ENCODE peak calls at places on chromosomes 3 and 15, in six cellular contexts. One of them, this sample, is unnamed. For H3K27me3 and H3K9me3, the result is how much of the 10 kb centered on the place peaks cover.

GRCh38 chr3:74661672-74662071 is 47.2 kb upstream of the CNTN3 start:
- DNase-seq in ascending aorta: no peak
- DNase-seq in cardiac muscle cell: no peak
- DNase-seq in heart left ventricle: no peak
- DNase-seq in sigmoid colon: no peak
- DNase-seq in fibroblast of lung: no peak
- DNase-seq in this sample: no peak

GRCh38 chr3:157347577-157348303 is 88.9 kb upstream of the PTX3 start:
- DNase-seq in ascending aorta: no peak
- DNase-seq in cardiac muscle cell: peak
- DNase-seq in heart left ventricle: no peak
- DNase-seq in sigmoid colon: no peak
- DNase-seq in fibroblast of lung: no peak
- DNase-seq in this sample: no peak

GRCh38 chr15:100732359-100733055 is 130.1 kb downstream of the ASB7 start:
- DNase-seq in ascending aorta: no peak
- DNase-seq in cardiac muscle cell: no peak
- DNase-seq in heart left ventricle: no peak
- DNase-seq in sigmoid colon: no peak
- DNase-seq in fibroblast of lung: peak
- DNase-seq in this sample: no peak

GRCh38 chr3:66404246-66404645 is 96.6 kb downstream of the LRIG1 start:
- DNase-seq in ascending aorta: peak
- DNase-seq in cardiac muscle cell: no peak
- DNase-seq in heart left ventricle: no peak
- DNase-seq in sigmoid colon: peak
- DNase-seq in fibroblast of lung: no peak
- DNase-seq in this sample: no peak

GRCh38 chr3:39064646-39065045 is 12.8 kb downstream of the WDR48 start:
- DNase-seq in ascending aorta: no peak
- DNase-seq in cardiac muscle cell: no peak
- DNase-seq in heart left ventricle: no peak
- DNase-seq in sigmoid colon: no peak
- DNase-seq in fibroblast of lung: peak
- DNase-seq in this sample: no peak

GRCh38 chr3:75782506-75782905 is 2.8 kb downstream of the ZNF717 start:
- DNase-seq in ascending aorta: no peak
- DNase-seq in cardiac muscle cell: no peak
- DNase-seq in heart left ventricle: no peak
- DNase-seq in sigmoid colon: no peak
- DNase-seq in fibroblast of lung: no peak
- DNase-seq in this sample: no peak

GRCh38 chr15:86571873-86572272 is 492.2 kb downstream of the AGBL1 start:
- DNase-seq in ascending aorta: no peak
- DNase-seq in cardiac muscle cell: no peak
- DNase-seq in heart left ventricle: no peak
- DNase-seq in sigmoid colon: no peak
- DNase-seq in fibroblast of lung: no peak
- DNase-seq in this sample: no peak

GRCh38 chr3:177447938-177448337 is 250.7 kb upstream of the TBL1XR1 start:
- DNase-seq in ascending aorta: no peak
- DNase-seq in cardiac muscle cell: no peak
- DNase-seq in heart left ventricle: no peak
- DNase-seq in sigmoid colon: peak
- DNase-seq in fibroblast of lung: no peak
- DNase-seq in this sample: no peak

GRCh38 chr15:41022487-41023090 is 69.3 kb downstream of the CHAC1 start:
- DNase-seq in ascending aorta: peak
- DNase-seq in cardiac muscle cell: peak
- DNase-seq in heart left ventricle: peak
- DNase-seq in sigmoid colon: no peak
- DNase-seq in fibroblast of lung: peak
- DNase-seq in this sample: peak

GRCh38 chr15:89116404-89116803 is 28.1 kb downstream of the ABHD2 start:
- DNase-seq in ascending aorta: no peak
- DNase-seq in cardiac muscle cell: no peak
- DNase-seq in heart left ventricle: no peak
- DNase-seq in sigmoid colon: no peak
- DNase-seq in fibroblast of lung: peak
- DNase-seq in this sample: no peak

GRCh38 chr3:13706451-13706850 is 157.5 kb downstream of the FBLN2 start:
- DNase-seq in ascending aorta: peak
- DNase-seq in cardiac muscle cell: no peak
- DNase-seq in heart left ventricle: no peak
- DNase-seq in sigmoid colon: peak
- DNase-seq in fibroblast of lung: no peak
- DNase-seq in this sample: no peak

GRCh38 chr15:48940508-48940907 is 23.2 kb downstream of the SHC4 start:
- DNase-seq in ascending aorta: no peak
- DNase-seq in cardiac muscle cell: peak
- DNase-seq in heart left ventricle: no peak
- DNase-seq in sigmoid colon: no peak
- DNase-seq in fibroblast of lung: peak
- DNase-seq in this sample: peak

GRCh38 chr3:73622135-73622534 is 2.6 kb downstream of the PDZRN3 start:
- DNase-seq in ascending aorta: peak
- DNase-seq in cardiac muscle cell: peak
- DNase-seq in heart left ventricle: peak
- DNase-seq in sigmoid colon: peak
- DNase-seq in fibroblast of lung: no peak
- DNase-seq in this sample: no peak

GRCh38 chr3:179495483-179495882 is 44.2 kb upstream of the GNB4 start:
- DNase-seq in ascending aorta: no peak
- DNase-seq in cardiac muscle cell: no peak
- DNase-seq in heart left ventricle: no peak
- DNase-seq in sigmoid colon: no peak
- DNase-seq in fibroblast of lung: no peak
- DNase-seq in this sample: no peak

GRCh38 chr3:194046995-194047681 is 88.8 kb upstream of the HES1 start:
- DNase-seq in ascending aorta: peak
- DNase-seq in cardiac muscle cell: no peak
- DNase-seq in heart left ventricle: peak
- DNase-seq in sigmoid colon: peak
- DNase-seq in fibroblast of lung: no peak
- DNase-seq in this sample: no peak

GRCh38 chr3:51245871-51246270 is 139.2 kb upstream of the MANF start:
- DNase-seq in ascending aorta: no peak
- DNase-seq in cardiac muscle cell: no peak
- DNase-seq in heart left ventricle: no peak
- DNase-seq in sigmoid colon: no peak
- DNase-seq in fibroblast of lung: no peak
- DNase-seq in this sample: no peak

GRCh38 chr3:167653750-167654149 is at the start of gene WDR49:
- DNase-seq in ascending aorta: no peak
- DNase-seq in cardiac muscle cell: no peak
- DNase-seq in heart left ventricle: no peak
- DNase-seq in sigmoid colon: no peak
- DNase-seq in fibroblast of lung: peak
- DNase-seq in this sample: no peak

GRCh38 chr3:47443611-47443995 is 32.1 kb downstream of the SCAP start:
- DNase-seq in ascending aorta: no peak
- DNase-seq in cardiac muscle cell: no peak
- DNase-seq in heart left ventricle: no peak
- DNase-seq in sigmoid colon: no peak
- DNase-seq in fibroblast of lung: no peak
- DNase-seq in this sample: no peak

GRCh38 chr3:129597087-129597791 is 9.2 kb downstream of the PLXND1 start:
- DNase-seq in ascending aorta: no peak
- DNase-seq in cardiac muscle cell: peak
- DNase-seq in heart left ventricle: peak
- DNase-seq in sigmoid colon: no peak
- DNase-seq in fibroblast of lung: peak
- DNase-seq in this sample: no peak

GRCh38 chr15:57697588-57697987 is 8.9 kb upstream of the POLR2M start:
- DNase-seq in ascending aorta: peak
- DNase-seq in cardiac muscle cell: peak
- DNase-seq in heart left ventricle: no peak
- DNase-seq in sigmoid colon: no peak
- DNase-seq in fibroblast of lung: peak
- DNase-seq in this sample: no peak

GRCh38 chr3:24769918-24770317 is 275.3 kb upstream of the THRB start:
- DNase-seq in ascending aorta: no peak
- DNase-seq in cardiac muscle cell: no peak
- DNase-seq in heart left ventricle: no peak
- DNase-seq in sigmoid colon: no peak
- DNase-seq in fibroblast of lung: no peak
- DNase-seq in this sample: no peak

GRCh38 chr3:51343918-51344687 is 41.0 kb upstream of the MANF start:
- DNase-seq in ascending aorta: peak
- DNase-seq in cardiac muscle cell: peak
- DNase-seq in heart left ventricle: no peak
- DNase-seq in sigmoid colon: peak
- DNase-seq in fibroblast of lung: peak
- DNase-seq in this sample: peak

GRCh38 chr3:108178676-108179075 is 43.5 kb downstream of the IFT57 start:
- DNase-seq in ascending aorta: no peak
- DNase-seq in cardiac muscle cell: peak
- DNase-seq in heart left ventricle: no peak
- DNase-seq in sigmoid colon: no peak
- DNase-seq in fibroblast of lung: peak
- DNase-seq in this sample: no peak

GRCh38 chr3:128076465-128076782 is 24.2 kb downstream of the SEC61A1 start:
- DNase-seq in ascending aorta: no peak
- DNase-seq in cardiac muscle cell: no peak
- DNase-seq in heart left ventricle: no peak
- DNase-seq in sigmoid colon: peak
- DNase-seq in fibroblast of lung: no peak
- DNase-seq in this sample: no peak

GRCh38 chr3:169548194-169548593 is 115.3 kb downstream of the MECOM start:
- DNase-seq in ascending aorta: no peak
- DNase-seq in cardiac muscle cell: peak
- DNase-seq in heart left ventricle: no peak
- DNase-seq in sigmoid colon: no peak
- DNase-seq in fibroblast of lung: peak
- DNase-seq in this sample: no peak

GRCh38 chr15:29124581-29125381 is 144.8 kb downstream of the NSMCE3 start:
- DNase-seq in ascending aorta: no peak
- DNase-seq in cardiac muscle cell: peak
- DNase-seq in heart left ventricle: no peak
- DNase-seq in sigmoid colon: peak
- DNase-seq in fibroblast of lung: peak
- DNase-seq in this sample: no peak

GRCh38 chr15:60800729-60801072 is 321.8 kb upstream of the ICE2 start:
- DNase-seq in ascending aorta: no peak
- DNase-seq in cardiac muscle cell: no peak
- DNase-seq in heart left ventricle: no peak
- DNase-seq in sigmoid colon: no peak
- DNase-seq in fibroblast of lung: no peak
- DNase-seq in this sample: no peak

GRCh38 chr3:18087963-18088362 is 337.2 kb downstream of the SATB1 start:
- DNase-seq in ascending aorta: no peak
- DNase-seq in cardiac muscle cell: no peak
- DNase-seq in heart left ventricle: no peak
- DNase-seq in sigmoid colon: no peak
- DNase-seq in fibroblast of lung: no peak
- DNase-seq in this sample: no peak

GRCh38 chr15:57235865-57236264 is 140.4 kb upstream of the CGNL1 start:
- DNase-seq in ascending aorta: no peak
- DNase-seq in cardiac muscle cell: peak
- DNase-seq in heart left ventricle: no peak
- DNase-seq in sigmoid colon: no peak
- DNase-seq in fibroblast of lung: peak
- DNase-seq in this sample: peak

GRCh38 chr15:78392430-78392829 is 45.6 kb upstream of the IREB2 start:
- DNase-seq in ascending aorta: no peak
- DNase-seq in cardiac muscle cell: no peak
- DNase-seq in heart left ventricle: no peak
- DNase-seq in sigmoid colon: no peak
- DNase-seq in fibroblast of lung: no peak
- DNase-seq in this sample: no peak

GRCh38 chr3:71803248-71803647 is 18.3 kb upstream of the PROK2 start:
- DNase-seq in ascending aorta: no peak
- DNase-seq in cardiac muscle cell: no peak
- DNase-seq in heart left ventricle: no peak
- DNase-seq in sigmoid colon: no peak
- DNase-seq in fibroblast of lung: no peak
- DNase-seq in this sample: no peak
- H3K27me3 ChIP-seq in ascending aorta: under half
- H3K27me3 ChIP-seq in cardiac muscle cell: under half
- H3K27me3 ChIP-seq in heart left ventricle: under half
- H3K27me3 ChIP-seq in sigmoid colon: under half
- H3K27me3 ChIP-seq in fibroblast of lung: under half
- H3K27me3 ChIP-seq in this sample: under half

GRCh38 chr3:103712320-103713008 is 1277.6 kb downstream of the ZPLD1 start:
- DNase-seq in ascending aorta: no peak
- DNase-seq in cardiac muscle cell: no peak
- DNase-seq in heart left ventricle: no peak
- DNase-seq in sigmoid colon: no peak
- DNase-seq in fibroblast of lung: peak
- DNase-seq in this sample: no peak
- H3K4me3 ChIP-seq in ascending aorta: no peak
- H3K4me3 ChIP-seq in cardiac muscle cell: no peak
- H3K4me3 ChIP-seq in heart left ventricle: no peak
- H3K4me3 ChIP-seq in sigmoid colon: no peak
- H3K4me3 ChIP-seq in fibroblast of lung: no peak
- H3K4me3 ChIP-seq in this sample: no peak

GRCh38 chr15:24075420-24076089 is 388.4 kb upstream of the NDN start:
- DNase-seq in ascending aorta: no peak
- DNase-seq in cardiac muscle cell: no peak
- DNase-seq in heart left ventricle: no peak
- DNase-seq in sigmoid colon: no peak
- DNase-seq in fibroblast of lung: no peak
- DNase-seq in this sample: no peak

GRCh38 chr15:24078310-24079029 is 391.4 kb upstream of the NDN start:
- DNase-seq in ascending aorta: no peak
- DNase-seq in cardiac muscle cell: no peak
- DNase-seq in heart left ventricle: no peak
- DNase-seq in sigmoid colon: no peak
- DNase-seq in fibroblast of lung: no peak
- DNase-seq in this sample: no peak

DNA sequence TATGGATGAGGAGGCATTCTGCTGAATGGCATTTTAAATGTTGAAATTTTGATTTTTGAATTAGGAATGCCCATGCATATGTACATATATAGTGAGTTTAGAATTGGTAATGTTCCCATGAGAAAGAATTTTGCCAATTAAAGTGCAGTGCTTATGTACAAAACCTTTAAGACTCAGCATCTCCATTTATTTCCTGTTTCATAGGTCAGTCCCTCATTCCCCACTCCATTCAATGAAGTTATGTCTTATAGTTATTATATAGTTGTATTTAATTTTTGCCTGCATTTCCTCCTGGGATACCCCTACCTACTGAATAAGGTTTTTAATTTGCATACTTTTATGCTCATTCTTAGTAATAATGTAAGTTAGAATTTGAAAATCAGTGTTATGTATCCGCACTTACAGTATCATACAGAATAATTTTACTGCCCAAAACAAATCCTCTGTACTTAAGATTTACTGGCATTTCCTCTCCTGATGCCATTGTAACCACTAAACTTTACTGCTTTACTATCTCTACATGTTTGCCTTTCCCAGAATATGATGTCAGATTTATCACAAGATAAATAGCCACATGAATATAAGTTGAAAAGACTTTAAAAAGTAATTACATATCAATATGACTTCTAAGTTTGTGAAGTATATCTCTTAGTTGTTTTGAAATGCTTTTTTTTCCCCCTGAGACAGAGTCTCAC is 389.1 kb upstream of the NDN start:
- DNase-seq in ascending aorta: no peak
- DNase-seq in cardiac muscle cell: no peak
- DNase-seq in heart left ventricle: no peak
- DNase-seq in sigmoid colon: no peak
- DNase-seq in fibroblast of lung: no peak
- DNase-seq in this sample: no peak
- H3K9me3 ChIP-seq in ascending aorta: under half
- H3K9me3 ChIP-seq in cardiac muscle cell: under half
- H3K9me3 ChIP-seq in heart left ventricle: under half
- H3K9me3 ChIP-seq in sigmoid colon: under half
- H3K9me3 ChIP-seq in fibroblast of lung: under half
- H3K9me3 ChIP-seq in this sample: under half

GRCh38 chr15:80277147-80277546 is 25.1 kb upstream of the CTXND1 start:
- DNase-seq in ascending aorta: peak
- DNase-seq in cardiac muscle cell: no peak
- DNase-seq in heart left ventricle: no peak
- DNase-seq in sigmoid colon: no peak
- DNase-seq in fibroblast of lung: no peak
- DNase-seq in this sample: no peak
- H3K27me3 ChIP-seq in ascending aorta: under half
- H3K27me3 ChIP-seq in cardiac muscle cell: under half
- H3K27me3 ChIP-seq in heart left ventricle: under half
- H3K27me3 ChIP-seq in sigmoid colon: under half
- H3K27me3 ChIP-seq in fibroblast of lung: under half
- H3K27me3 ChIP-seq in this sample: under half

This sample was measured in AG04450.